ENCODE peak calls at places on chromosomes 16 and 17, in six cellular contexts. F is T-helper 17 cell; W is AG09319; E is activated CD4-positive, alpha-beta T cell treated with anti-CD3 and anti-CD28 coated beads for 24 hours; R is HEK293T; Y is activated T-helper 1 cell treated with anti-CD3 and anti-CD28 coated beads, Interleukin-2, amount 50 U/mL, for 16 hours. A is an unnamed sample.
A peak's percentile ranks its signal among the peaks of the same experiment; 100 is the strongest.

GRCh38 chr17:36937961-36938565 is 788 bp downstream of the LHX1 start:
- DNase-seq in F (no peak), W (no peak), E (no peak), R (no peak), Y (no peak), A (no peak)

GRCh38 chr17:67421869-67422273 is 44.8 kb downstream of the PITPNC1 start:
- DNase-seq in F (peak; percentile 37), W (peak; percentile 43), E (no peak), R (no peak), Y (no peak), A (peak; percentile 92)

GRCh38 chr17:50947844-50948514 is 81.8 kb upstream of the TOB1 start:
- DNase-seq in F (no peak), W (no peak), E (no peak), R (no peak), Y (no peak), A (no peak)

GRCh38 chr16:53625221-53625620 is 78.4 kb downstream of the RPGRIP1L start:
- DNase-seq in F (no peak), W (no peak), E (no peak), R (no peak), Y (no peak), A (no peak)

GRCh38 chr16:71933913-71934696 is 38.8 kb downstream of the IST1 start:
- DNase-seq in F (no peak), W (no peak), E (no peak), R (no peak), Y (no peak), A (no peak)

GRCh38 chr16:81608515-81609209 is 164.1 kb downstream of the CMIP start:
- DNase-seq in F (no peak), W (no peak), E (no peak), R (no peak), Y (no peak), A (peak; percentile 67)

GRCh38 chr17:32127156-32127897 is 15.0 kb upstream of the RHOT1 start:
- DNase-seq in F (peak; percentile 58), W (no peak), E (peak; percentile 62), R (peak; percentile 43), Y (peak; percentile 58), A (peak; percentile 41)

GRCh38 chr17:70017112-70017511 is 57.9 kb upstream of the KCNJ16 start:
- DNase-seq in F (no peak), W (no peak), E (no peak), R (no peak), Y (no peak), A (no peak)

GRCh38 chr16:89360760-89361435 is 129.5 kb downstream of the ANKRD11 start:
- DNase-seq in F (peak; percentile 64), W (no peak), E (peak; percentile 64), R (no peak), Y (peak; percentile 47), A (no peak)

GRCh38 chr16:68287276-68288251 is 23.2 kb downstream of the SLC7A6OS start:
- DNase-seq in F (peak; percentile 37), W (peak; percentile 84), E (no peak), R (no peak), Y (no peak), A (peak; percentile 88)

GRCh38 chr17:33981713-33982601 is 273.1 kb upstream of the CCL2 start:
- DNase-seq in F (no peak), W (no peak), E (no peak), R (peak; percentile 14), Y (no peak), A (no peak)

GRCh38 chr16:89157778-89158177 is 13.8 kb upstream of the CDH15 start:
- DNase-seq in F (no peak), W (no peak), E (no peak), R (no peak), Y (no peak), A (no peak)

GRCh38 chr16:58543685-58544084 is 28.4 kb downstream of the SETD6 start:
- DNase-seq in F (no peak), W (no peak), E (no peak), R (no peak), Y (no peak), A (no peak)

GRCh38 chr16:73549960-73550359 is 502.0 kb upstream of the ZFHX3 start:
- DNase-seq in F (no peak), W (no peak), E (no peak), R (no peak), Y (no peak), A (no peak)

GRCh38 chr16:83420206-83420760 is 387.5 kb upstream of the HSBP1 start:
- DNase-seq in F (no peak), W (no peak), E (no peak), R (peak; percentile 6), Y (no peak), A (no peak)

GRCh38 chr17:8438441-8438840 is 2.8 kb downstream of the NDEL1 start:
- DNase-seq in F (no peak), W (no peak), E (no peak), R (no peak), Y (no peak), A (no peak)

GRCh38 chr16:3131755-3132377 is 3.0 kb upstream of the ZNF213 start:
- DNase-seq in F (no peak), W (no peak), E (peak; percentile 28), R (peak; percentile 56), Y (no peak), A (no peak)

GRCh38 chr16:57479422-57480126 is 6.7 kb downstream of the DOK4 start:
- DNase-seq in F (no peak), W (peak; percentile 27), E (no peak), R (peak; percentile 53), Y (no peak), A (no peak)

GRCh38 chr17:75335315-75335714 is 46.1 kb upstream of the SLC25A19 start:
- DNase-seq in F (no peak), W (no peak), E (no peak), R (no peak), Y (no peak), A (no peak)

GRCh38 chr17:72976971-72977767 is 115.3 kb downstream of the SLC39A11 start:
- DNase-seq in F (no peak), W (peak; percentile 31), E (no peak), R (peak; percentile 19), Y (no peak), A (peak; percentile 85)

GRCh38 chr17:63041722-63042121 is 75.7 kb downstream of the TANC2 start:
- DNase-seq in F (no peak), W (no peak), E (no peak), R (no peak), Y (no peak), A (no peak)

GRCh38 chr17:77443743-77444260 is 303.0 kb downstream of the SEC14L1 start:
- DNase-seq in F (no peak), W (no peak), E (no peak), R (no peak), Y (no peak), A (no peak)